ENCODE peak calls at places on chromosomes 3 and 15, in ten cellular contexts. T is brain microvascular endothelial cell; I is activated CD8-positive, alpha-beta T cell treated with anti-CD3 and anti-CD28 coated beads for 36 hours; A is Panc1; K is WERI-Rb-1; L is Peyer's patch; D is GM13977; F is progenitor cell of endocrine pancreas; M is A549; S is bronchial epithelial cell. W is an unnamed sample.

GRCh38 chr3:15345608-15346137 is 13.3 kb upstream of the SH3BP5 start:
- DNase-seq in S (no peak), L (peak), M (no peak), I (no peak), A (no peak), D (peak), T (no peak), F (no peak), K (no peak), W (no peak)

GRCh38 chr3:170092907-170093306 is 55.1 kb downstream of the GPR160 start:
- DNase-seq in D (no peak), I (no peak), K (no peak), F (no peak), M (no peak), S (no peak), T (no peak), A (no peak), L (no peak), W (no peak)

GRCh38 chr3:196499807-196500524 is 3.6 kb downstream of the RNF168 start:
- DNase-seq in F (no peak), S (no peak), K (no peak), L (no peak), D (no peak), I (peak), T (no peak), A (no peak), M (no peak), W (no peak)

GRCh38 chr3:44415421-44415820 is 62.0 kb downstream of the ZNF445 start:
- DNase-seq in I (no peak), S (no peak), D (no peak), F (no peak), M (no peak), K (no peak), L (no peak), T (no peak), A (no peak), W (no peak)

GRCh38 chr3:130941793-130942192 is 47.9 kb downstream of the ATP2C1 start:
- DNase-seq in S (peak), T (no peak), K (no peak), L (no peak), I (no peak), A (no peak), F (no peak), D (no peak), M (peak), W (no peak)

GRCh38 chr15:74027688-74028087 is 33.2 kb downstream of the PML start:
- DNase-seq in L (no peak), M (no peak), K (no peak), F (no peak), D (no peak), I (no peak), T (no peak), S (no peak), A (no peak), W (no peak)

GRCh38 chr3:72288955-72289707 is 504.2 kb upstream of the PROK2 start:
- DNase-seq in A (no peak), S (peak), D (peak), T (peak), I (peak), M (no peak), F (no peak), K (peak), L (peak), W (no peak)

GRCh38 chr15:60574801-60575631 is 96.1 kb upstream of the ICE2 start:
- DNase-seq in D (no peak), M (peak), F (no peak), A (no peak), T (no peak), L (no peak), S (no peak), K (no peak), I (peak), W (no peak)

GRCh38 chr15:89116404-89116803 is 28.1 kb downstream of the ABHD2 start:
- DNase-seq in D (no peak), L (no peak), I (no peak), T (peak), K (no peak), S (no peak), A (no peak), M (peak), F (no peak), W (no peak)

GRCh38 chr3:36700537-36701248 is 63.7 kb downstream of the DCLK3 start:
- DNase-seq in I (peak), F (peak), S (peak), K (peak), M (peak), D (peak), T (peak), L (peak), A (peak), W (no peak)

GRCh38 chr15:100918034-100918689 is 995 bp upstream of the LRRK1 start:
- DNase-seq in K (peak), A (peak), I (peak), D (peak), T (peak), S (peak), M (peak), L (peak), F (peak), W (peak)

GRCh38 chr3:36065321-36065720 is 315.0 kb upstream of the STAC start:
- DNase-seq in L (no peak), T (no peak), D (no peak), S (no peak), A (no peak), F (no peak), I (no peak), K (no peak), M (no peak), W (no peak)

GRCh38 chr3:180467177-180467576 is 134.8 kb upstream of the TTC14 start:
- DNase-seq in D (no peak), F (no peak), M (no peak), I (no peak), T (no peak), A (no peak), S (peak), L (no peak), K (no peak), W (no peak)

GRCh38 chr3:60386311-60386710 is 864.9 kb downstream of the FHIT start:
- DNase-seq in K (no peak), T (no peak), F (no peak), M (no peak), I (no peak), D (no peak), L (no peak), A (no peak), S (no peak), W (no peak)

DNA sequence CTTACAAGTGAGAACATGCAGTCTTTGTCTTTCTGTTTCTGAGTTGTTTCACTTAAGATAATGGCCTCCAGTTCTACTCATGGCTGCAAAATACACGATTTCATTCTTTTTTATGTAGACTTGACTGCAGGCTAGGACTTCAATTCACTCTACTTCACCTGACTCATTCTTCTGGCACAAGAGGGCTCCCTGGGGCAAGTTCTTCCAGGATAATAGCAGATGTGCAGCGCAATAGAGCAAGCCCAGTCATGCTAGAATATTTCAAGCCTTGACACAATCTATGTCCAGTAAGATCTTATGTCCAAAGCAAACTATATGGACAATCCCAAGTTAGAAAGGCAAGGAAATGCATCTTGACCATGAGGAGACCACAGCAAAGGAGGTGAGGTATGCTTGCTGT is 211.7 kb upstream of the GADL1 start:
- DNase-seq in S (peak), I (no peak), M (no peak), F (no peak), D (no peak), T (peak), L (no peak), A (no peak), K (no peak), W (no peak)
- TF ChIP-seq CTCF in S (peak), I (no peak), M (no peak), F (no peak), D (no peak), T (no peak), L (no peak), A (no peak), K (no peak), W (no peak)

GRCh38 chr15:43483306-43484128 is 9.4 kb downstream of the TP53BP1 start:
- DNase-seq in A (no peak), T (no peak), M (peak), I (no peak), L (no peak), F (no peak), D (no peak), K (no peak), S (no peak), W (no peak)
- TF ChIP-seq CTCF in A (no peak), T (peak), M (peak), I (peak), L (no peak), F (no peak), D (peak), K (peak), S (peak), W (no peak)

GRCh38 chr3:188279696-188280398 is 125.9 kb downstream of the LPP start:
- DNase-seq in L (no peak), A (no peak), K (no peak), M (no peak), S (no peak), T (peak), F (no peak), I (no peak), D (no peak), W (no peak)
- TF ChIP-seq CTCF in L (no peak), A (peak), K (no peak), M (no peak), S (no peak), T (no peak), F (no peak), I (no peak), D (no peak), W (no peak)

GRCh38 chr3:119662604-119663377 is 2.4 kb upstream of the POPDC2 start:
- DNase-seq in A (no peak), F (no peak), M (no peak), I (no peak), T (no peak), L (no peak), D (no peak), S (no peak), K (no peak), W (no peak)
- TF ChIP-seq CTCF in A (no peak), F (no peak), M (no peak), I (no peak), T (peak), L (no peak), D (no peak), S (no peak), K (no peak), W (no peak)

GRCh38 chr3:10837849-10838248 is 21.8 kb downstream of the SLC6A11 start:
- DNase-seq in T (no peak), I (no peak), K (no peak), L (no peak), A (no peak), M (no peak), D (no peak), F (no peak), S (no peak), W (no peak)
- TF ChIP-seq CTCF in T (no peak), I (no peak), K (no peak), L (no peak), A (no peak), M (no peak), D (no peak), F (no peak), S (no peak), W (no peak)

GRCh38 chr15:99744142-99744541 is 10.9 kb upstream of the LYSMD4 start:
- DNase-seq in F (no peak), D (no peak), L (no peak), K (no peak), T (no peak), S (no peak), A (no peak), I (no peak), M (no peak), W (no peak)
- TF ChIP-seq CTCF in F (no peak), D (no peak), L (no peak), K (no peak), T (no peak), S (no peak), A (no peak), I (no peak), M (no peak), W (no peak)

DNA sequence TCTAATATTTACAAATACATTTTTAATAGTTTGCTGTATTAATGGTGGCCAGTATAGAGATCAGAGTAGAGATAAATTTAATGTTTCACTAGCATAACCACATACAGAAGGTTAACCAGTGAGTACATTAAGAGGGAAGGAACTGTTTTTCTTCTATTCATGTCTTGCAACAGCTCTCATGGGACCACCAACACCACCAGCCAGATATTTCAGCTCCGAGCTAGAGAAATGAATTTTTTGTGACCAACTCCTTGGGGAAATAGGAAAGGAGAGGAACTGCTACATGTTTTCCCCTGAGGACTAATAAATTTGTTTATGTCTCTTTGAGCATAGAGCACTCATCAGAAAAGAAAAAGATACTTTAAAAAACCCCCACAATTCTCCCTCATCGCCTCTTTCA is 247.5 kb downstream of the MBNL1 start:
- DNase-seq in M (no peak), K (no peak), I (no peak), A (no peak), L (no peak), T (no peak), S (no peak), D (no peak), F (no peak), W (no peak)
- TF ChIP-seq CTCF in M (no peak), K (no peak), I (no peak), A (no peak), L (no peak), T (no peak), S (no peak), D (no peak), F (no peak), W (no peak)

GRCh38 chr15:53457479-53457878 is 302.0 kb downstream of the WDR72 start:
- DNase-seq in D (no peak), K (no peak), A (no peak), S (no peak), M (no peak), T (no peak), I (no peak), L (no peak), F (no peak), W (no peak)

GRCh38 chr15:53458736-53459135 is 300.7 kb downstream of the WDR72 start:
- DNase-seq in K (no peak), T (no peak), M (no peak), F (no peak), S (no peak), I (no peak), D (no peak), L (no peak), A (no peak), W (no peak)

GRCh38 chr15:53454535-53454842 is 305.0 kb downstream of the WDR72 start:
- DNase-seq in A (no peak), F (no peak), M (no peak), I (no peak), T (no peak), L (no peak), S (no peak), K (no peak), D (no peak), W (no peak)

GRCh38 chr15:53453253-53454105 is 306.0 kb downstream of the WDR72 start:
- DNase-seq in L (no peak), I (no peak), M (peak), D (no peak), A (no peak), K (no peak), S (no peak), T (no peak), F (peak), W (no peak)

GRCh38 chr15:53454843-53455721 is 304.4 kb downstream of the WDR72 start:
- DNase-seq in T (no peak), S (no peak), M (peak), K (no peak), I (no peak), L (no peak), F (no peak), D (no peak), A (no peak), W (no peak)
- TF ChIP-seq CTCF in T (no peak), S (no peak), M (no peak), K (no peak), I (no peak), L (no peak), F (no peak), D (no peak), A (no peak), W (no peak)

GRCh38 chr3:97838393-97838792 is 16.6 kb downstream of the CRYBG3 start:
- DNase-seq in F (no peak), S (no peak), M (no peak), D (no peak), K (no peak), A (no peak), T (no peak), L (no peak), I (no peak), W (no peak)
- TF ChIP-seq CTCF in F (no peak), S (no peak), M (no peak), D (no peak), K (no peak), A (no peak), T (no peak), L (no peak), I (no peak), W (no peak)

GRCh38 chr3:11212784-11213183 is 58.5 kb downstream of the HRH1 start:
- DNase-seq in M (no peak), L (no peak), F (no peak), K (no peak), T (no peak), D (no peak), A (no peak), I (no peak), S (no peak), W (no peak)

GRCh38 chr3:11213810-11214450 is 58.3 kb upstream of the ATG7 start:
- DNase-seq in I (no peak), F (no peak), K (no peak), D (no peak), L (no peak), A (no peak), S (no peak), T (no peak), M (no peak), W (no peak)

GRCh38 chr3:11214451-11214987 is 57.7 kb upstream of the ATG7 start:
- DNase-seq in L (no peak), K (no peak), M (no peak), S (no peak), D (no peak), A (no peak), T (no peak), F (no peak), I (no peak), W (no peak)

GRCh38 chr3:11212301-11212613 is 58.0 kb downstream of the HRH1 start:
- DNase-seq in I (no peak), T (peak), L (no peak), M (no peak), K (no peak), F (no peak), D (no peak), A (no peak), S (peak), W (no peak)

GRCh38 chr3:11211531-11212300 is 57.4 kb downstream of the HRH1 start:
- DNase-seq in D (no peak), S (no peak), F (no peak), K (no peak), T (no peak), I (no peak), A (no peak), L (no peak), M (no peak), W (no peak)
- TF ChIP-seq CTCF in D (no peak), S (peak), F (no peak), K (no peak), T (peak), I (no peak), A (no peak), L (no peak), M (no peak), W (no peak)